ENCODE peak calls at places on chromosomes 3 and 15, in ten cellular contexts. One of them, this sample, is unnamed.

GRCh38 chr3:134052370-134052769 is 22.6 kb upstream of the SLCO2A1 start:
- DNase-seq in fibroblast of lung: no peak
- DNase-seq in NCI-H2227 treated with DMSO at 0.1 percent for 48 hours: no peak
- DNase-seq in NCI-H774: no peak
- DNase-seq in Jurkat, Clone E6-1: no peak
- DNase-seq in COR-L47: no peak
- DNase-seq in cardiac muscle cell: no peak
- DNase-seq in activated effector memory CD4-positive, alpha-beta T cell treated with anti-CD3 and anti-CD28 coated beads, Interleukin-2, amount 50 U/mL, for 16 hours: no peak
- DNase-seq in kidney glomerular epithelial cell: no peak
- DNase-seq in NB4: no peak
- DNase-seq in this sample: no peak

GRCh38 chr3:181955566-181955965 is 243.8 kb downstream of the SOX2 start:
- DNase-seq in NCI-H774: no peak
- DNase-seq in NCI-H2227 treated with DMSO at 0.1 percent for 48 hours: no peak
- DNase-seq in COR-L47: no peak
- DNase-seq in cardiac muscle cell: no peak
- DNase-seq in fibroblast of lung: no peak
- DNase-seq in NB4: no peak
- DNase-seq in kidney glomerular epithelial cell: no peak
- DNase-seq in Jurkat, Clone E6-1: no peak
- DNase-seq in activated effector memory CD4-positive, alpha-beta T cell treated with anti-CD3 and anti-CD28 coated beads, Interleukin-2, amount 50 U/mL, for 16 hours: no peak
- DNase-seq in this sample: no peak

GRCh38 chr3:8964436-8965370 is 1.4 kb upstream of the RAD18 start:
- DNase-seq in Jurkat, Clone E6-1: no peak
- DNase-seq in kidney glomerular epithelial cell: peak
- DNase-seq in COR-L47: no peak
- DNase-seq in fibroblast of lung: peak
- DNase-seq in NB4: no peak
- DNase-seq in activated effector memory CD4-positive, alpha-beta T cell treated with anti-CD3 and anti-CD28 coated beads, Interleukin-2, amount 50 U/mL, for 16 hours: no peak
- DNase-seq in NCI-H774: no peak
- DNase-seq in cardiac muscle cell: peak
- DNase-seq in NCI-H2227 treated with DMSO at 0.1 percent for 48 hours: no peak
- DNase-seq in this sample: no peak

GRCh38 chr3:66712210-66712609 is 211.4 kb upstream of the LRIG1 start:
- DNase-seq in kidney glomerular epithelial cell: no peak
- DNase-seq in fibroblast of lung: no peak
- DNase-seq in COR-L47: no peak
- DNase-seq in Jurkat, Clone E6-1: no peak
- DNase-seq in cardiac muscle cell: no peak
- DNase-seq in NCI-H2227 treated with DMSO at 0.1 percent for 48 hours: no peak
- DNase-seq in NB4: no peak
- DNase-seq in NCI-H774: no peak
- DNase-seq in activated effector memory CD4-positive, alpha-beta T cell treated with anti-CD3 and anti-CD28 coated beads, Interleukin-2, amount 50 U/mL, for 16 hours: no peak
- DNase-seq in this sample: no peak

GRCh38 chr3:57768595-57768994 is 12.5 kb downstream of the SLMAP start:
- DNase-seq in cardiac muscle cell: no peak
- DNase-seq in Jurkat, Clone E6-1: no peak
- DNase-seq in activated effector memory CD4-positive, alpha-beta T cell treated with anti-CD3 and anti-CD28 coated beads, Interleukin-2, amount 50 U/mL, for 16 hours: no peak
- DNase-seq in NCI-H2227 treated with DMSO at 0.1 percent for 48 hours: no peak
- DNase-seq in COR-L47: no peak
- DNase-seq in kidney glomerular epithelial cell: no peak
- DNase-seq in fibroblast of lung: no peak
- DNase-seq in NB4: no peak
- DNase-seq in NCI-H774: no peak
- DNase-seq in this sample: no peak

GRCh38 chr15:91942676-91943417 is 89.3 kb downstream of the SLCO3A1 start:
- DNase-seq in fibroblast of lung: peak
- DNase-seq in NB4: peak
- DNase-seq in COR-L47: peak
- DNase-seq in Jurkat, Clone E6-1: peak
- DNase-seq in kidney glomerular epithelial cell: peak
- DNase-seq in cardiac muscle cell: peak
- DNase-seq in activated effector memory CD4-positive, alpha-beta T cell treated with anti-CD3 and anti-CD28 coated beads, Interleukin-2, amount 50 U/mL, for 16 hours: peak
- DNase-seq in NCI-H774: peak
- DNase-seq in NCI-H2227 treated with DMSO at 0.1 percent for 48 hours: no peak
- DNase-seq in this sample: no peak

GRCh38 chr3:88005066-88005465 is 53.7 kb downstream of the CGGBP1 start:
- DNase-seq in NCI-H2227 treated with DMSO at 0.1 percent for 48 hours: peak
- DNase-seq in activated effector memory CD4-positive, alpha-beta T cell treated with anti-CD3 and anti-CD28 coated beads, Interleukin-2, amount 50 U/mL, for 16 hours: no peak
- DNase-seq in Jurkat, Clone E6-1: peak
- DNase-seq in cardiac muscle cell: peak
- DNase-seq in kidney glomerular epithelial cell: no peak
- DNase-seq in fibroblast of lung: peak
- DNase-seq in COR-L47: peak
- DNase-seq in NB4: peak
- DNase-seq in NCI-H774: no peak
- DNase-seq in this sample: no peak

GRCh38 chr15:70210538-70210937 is 112.8 kb upstream of the TLE3 start:
- DNase-seq in activated effector memory CD4-positive, alpha-beta T cell treated with anti-CD3 and anti-CD28 coated beads, Interleukin-2, amount 50 U/mL, for 16 hours: no peak
- DNase-seq in NCI-H2227 treated with DMSO at 0.1 percent for 48 hours: no peak
- DNase-seq in kidney glomerular epithelial cell: no peak
- DNase-seq in NB4: no peak
- DNase-seq in COR-L47: no peak
- DNase-seq in NCI-H774: no peak
- DNase-seq in Jurkat, Clone E6-1: no peak
- DNase-seq in cardiac muscle cell: no peak
- DNase-seq in fibroblast of lung: no peak
- DNase-seq in this sample: no peak

GRCh38 chr15:26985050-26985449 is 14.1 kb downstream of the GABRG3 start:
- DNase-seq in kidney glomerular epithelial cell: no peak
- DNase-seq in cardiac muscle cell: no peak
- DNase-seq in NCI-H774: no peak
- DNase-seq in NCI-H2227 treated with DMSO at 0.1 percent for 48 hours: no peak
- DNase-seq in COR-L47: no peak
- DNase-seq in fibroblast of lung: no peak
- DNase-seq in activated effector memory CD4-positive, alpha-beta T cell treated with anti-CD3 and anti-CD28 coated beads, Interleukin-2, amount 50 U/mL, for 16 hours: no peak
- DNase-seq in NB4: no peak
- DNase-seq in Jurkat, Clone E6-1: no peak
- DNase-seq in this sample: no peak

GRCh38 chr15:57762302-57762701 is 55.8 kb downstream of the POLR2M start:
- DNase-seq in fibroblast of lung: no peak
- DNase-seq in NB4: peak
- DNase-seq in activated effector memory CD4-positive, alpha-beta T cell treated with anti-CD3 and anti-CD28 coated beads, Interleukin-2, amount 50 U/mL, for 16 hours: no peak
- DNase-seq in NCI-H774: no peak
- DNase-seq in NCI-H2227 treated with DMSO at 0.1 percent for 48 hours: no peak
- DNase-seq in kidney glomerular epithelial cell: no peak
- DNase-seq in cardiac muscle cell: no peak
- DNase-seq in Jurkat, Clone E6-1: no peak
- DNase-seq in COR-L47: no peak
- DNase-seq in this sample: no peak

GRCh38 chr3:44712455-44713075 is at the start of gene ZNF502:
- DNase-seq in Jurkat, Clone E6-1: no peak
- DNase-seq in NCI-H774: no peak
- DNase-seq in COR-L47: peak
- DNase-seq in kidney glomerular epithelial cell: peak
- DNase-seq in fibroblast of lung: peak
- DNase-seq in cardiac muscle cell: peak
- DNase-seq in NCI-H2227 treated with DMSO at 0.1 percent for 48 hours: peak
- DNase-seq in activated effector memory CD4-positive, alpha-beta T cell treated with anti-CD3 and anti-CD28 coated beads, Interleukin-2, amount 50 U/mL, for 16 hours: peak
- DNase-seq in NB4: peak
- DNase-seq in this sample: peak

GRCh38 chr15:89999676-90000174 is 1.4 kb upstream of the ZNF710 start:
- DNase-seq in kidney glomerular epithelial cell: no peak
- DNase-seq in NCI-H2227 treated with DMSO at 0.1 percent for 48 hours: no peak
- DNase-seq in activated effector memory CD4-positive, alpha-beta T cell treated with anti-CD3 and anti-CD28 coated beads, Interleukin-2, amount 50 U/mL, for 16 hours: no peak
- DNase-seq in Jurkat, Clone E6-1: no peak
- DNase-seq in NB4: no peak
- DNase-seq in fibroblast of lung: peak
- DNase-seq in cardiac muscle cell: peak
- DNase-seq in COR-L47: no peak
- DNase-seq in NCI-H774: no peak
- DNase-seq in this sample: no peak

GRCh38 chr3:38843898-38844297 is 27.9 kb upstream of the SCN10A start:
- DNase-seq in fibroblast of lung: peak
- DNase-seq in activated effector memory CD4-positive, alpha-beta T cell treated with anti-CD3 and anti-CD28 coated beads, Interleukin-2, amount 50 U/mL, for 16 hours: no peak
- DNase-seq in cardiac muscle cell: peak
- DNase-seq in kidney glomerular epithelial cell: peak
- DNase-seq in NCI-H774: no peak
- DNase-seq in NB4: peak
- DNase-seq in NCI-H2227 treated with DMSO at 0.1 percent for 48 hours: peak
- DNase-seq in COR-L47: peak
- DNase-seq in Jurkat, Clone E6-1: peak
- DNase-seq in this sample: no peak

GRCh38 chr3:362939-363338 is 166.4 kb downstream of the CHL1 start:
- DNase-seq in COR-L47: no peak
- DNase-seq in fibroblast of lung: no peak
- DNase-seq in cardiac muscle cell: no peak
- DNase-seq in NCI-H774: no peak
- DNase-seq in NB4: no peak
- DNase-seq in kidney glomerular epithelial cell: no peak
- DNase-seq in Jurkat, Clone E6-1: no peak
- DNase-seq in NCI-H2227 treated with DMSO at 0.1 percent for 48 hours: no peak
- DNase-seq in activated effector memory CD4-positive, alpha-beta T cell treated with anti-CD3 and anti-CD28 coated beads, Interleukin-2, amount 50 U/mL, for 16 hours: no peak
- DNase-seq in this sample: no peak

GRCh38 chr15:51924146-51925068 is 47.2 kb downstream of the LEO1 start:
- DNase-seq in activated effector memory CD4-positive, alpha-beta T cell treated with anti-CD3 and anti-CD28 coated beads, Interleukin-2, amount 50 U/mL, for 16 hours: no peak
- DNase-seq in cardiac muscle cell: no peak
- DNase-seq in Jurkat, Clone E6-1: no peak
- DNase-seq in COR-L47: peak
- DNase-seq in fibroblast of lung: no peak
- DNase-seq in NCI-H2227 treated with DMSO at 0.1 percent for 48 hours: peak
- DNase-seq in kidney glomerular epithelial cell: no peak
- DNase-seq in NCI-H774: no peak
- DNase-seq in NB4: no peak
- DNase-seq in this sample: no peak

GRCh38 chr15:99143230-99143629 is 38.4 kb downstream of the SYNM start:
- DNase-seq in NB4: no peak
- DNase-seq in NCI-H774: peak
- DNase-seq in activated effector memory CD4-positive, alpha-beta T cell treated with anti-CD3 and anti-CD28 coated beads, Interleukin-2, amount 50 U/mL, for 16 hours: no peak
- DNase-seq in Jurkat, Clone E6-1: no peak
- DNase-seq in fibroblast of lung: no peak
- DNase-seq in kidney glomerular epithelial cell: no peak
- DNase-seq in NCI-H2227 treated with DMSO at 0.1 percent for 48 hours: no peak
- DNase-seq in COR-L47: peak
- DNase-seq in cardiac muscle cell: no peak
- DNase-seq in this sample: no peak

GRCh38 chr3:178476886-178477285 is 59.4 kb upstream of the KCNMB2 start:
- DNase-seq in NCI-H2227 treated with DMSO at 0.1 percent for 48 hours: no peak
- DNase-seq in Jurkat, Clone E6-1: no peak
- DNase-seq in activated effector memory CD4-positive, alpha-beta T cell treated with anti-CD3 and anti-CD28 coated beads, Interleukin-2, amount 50 U/mL, for 16 hours: no peak
- DNase-seq in NB4: no peak
- DNase-seq in kidney glomerular epithelial cell: no peak
- DNase-seq in NCI-H774: no peak
- DNase-seq in COR-L47: no peak
- DNase-seq in cardiac muscle cell: no peak
- DNase-seq in fibroblast of lung: no peak
- DNase-seq in this sample: no peak

GRCh38 chr3:40546811-40547210 is 22.1 kb downstream of the ZNF621 start:
- DNase-seq in Jurkat, Clone E6-1: no peak
- DNase-seq in activated effector memory CD4-positive, alpha-beta T cell treated with anti-CD3 and anti-CD28 coated beads, Interleukin-2, amount 50 U/mL, for 16 hours: no peak
- DNase-seq in fibroblast of lung: peak
- DNase-seq in COR-L47: no peak
- DNase-seq in NCI-H774: no peak
- DNase-seq in NB4: peak
- DNase-seq in NCI-H2227 treated with DMSO at 0.1 percent for 48 hours: no peak
- DNase-seq in cardiac muscle cell: peak
- DNase-seq in kidney glomerular epithelial cell: peak
- DNase-seq in this sample: no peak

GRCh38 chr3:69665026-69665739 is 74.1 kb upstream of the MITF start:
- DNase-seq in fibroblast of lung: no peak
- DNase-seq in kidney glomerular epithelial cell: peak
- DNase-seq in NCI-H2227 treated with DMSO at 0.1 percent for 48 hours: no peak
- DNase-seq in cardiac muscle cell: peak
- DNase-seq in activated effector memory CD4-positive, alpha-beta T cell treated with anti-CD3 and anti-CD28 coated beads, Interleukin-2, amount 50 U/mL, for 16 hours: no peak
- DNase-seq in Jurkat, Clone E6-1: no peak
- DNase-seq in NB4: no peak
- DNase-seq in NCI-H774: peak
- DNase-seq in COR-L47: peak
- DNase-seq in this sample: no peak

This sample was measured in GM06990.